ENCODE peak calls at places on chromosomes 11 and 22, in six cellular contexts. U, F, X, R, L and D are unnamed samples.

GRCh38 chr11:17014321-17014773 is at the start of gene PLEKHA7:
- DNase-seq in U (peak), F (peak), X (no peak), R (no peak), L (no peak), D (no peak)

GRCh38 chr22:38788417-38788816 is 5.5 kb downstream of the DNAL4 start:
- DNase-seq in U (no peak), F (peak), X (peak), R (no peak), L (no peak), D (no peak)

GRCh38 chr11:64364435-64364834 is 5.5 kb downstream of the RPS6KA4 start:
- DNase-seq in U (no peak), F (no peak), X (no peak), R (no peak), L (no peak), D (peak)

GRCh38 chr11:112620621-112621394 is 340.4 kb upstream of the NCAM1 start:
- DNase-seq in U (no peak), F (no peak), X (no peak), R (no peak), L (peak), D (peak)

GRCh38 chr11:19832166-19832750 is 119.6 kb downstream of the NAV2 start:
- DNase-seq in U (no peak), F (no peak), X (no peak), R (no peak), L (no peak), D (no peak)

GRCh38 chr11:78181155-78181554 is 7.3 kb downstream of the KCTD21 start:
- DNase-seq in U (no peak), F (no peak), X (no peak), R (no peak), L (no peak), D (peak)

GRCh38 chr22:38569972-38570840 is at the start of gene DMC1:
- DNase-seq in U (peak), F (peak), X (peak), R (peak), L (peak), D (peak)

GRCh38 chr11:83865636-83866461 is 579.7 kb upstream of the CCDC90B start:
- DNase-seq in U (no peak), F (no peak), X (no peak), R (no peak), L (no peak), D (no peak)

GRCh38 chr11:78230161-78230877 is 41.6 kb downstream of the USP35 start:
- DNase-seq in U (no peak), F (no peak), X (no peak), R (peak), L (no peak), D (no peak)

GRCh38 chr11:44010789-44011251 is 37.0 kb upstream of the ACCSL start:
- DNase-seq in U (no peak), F (no peak), X (no peak), R (no peak), L (no peak), D (no peak)

GRCh38 chr11:120125005-120125404 is 12.9 kb downstream of the TRIM29 start:
- DNase-seq in U (peak), F (peak), X (no peak), R (peak), L (no peak), D (peak)

GRCh38 chr22:38443675-38444521 is 11.1 kb downstream of the KCNJ4 start:
- DNase-seq in U (no peak), F (no peak), X (no peak), R (no peak), L (no peak), D (no peak)

GRCh38 chr11:112226062-112226921 is at the start of gene PTS:
- DNase-seq in U (peak), F (peak), X (peak), R (peak), L (peak), D (peak)

GRCh38 chr11:75852406-75853017 is 37.5 kb downstream of the UVRAG start:
- DNase-seq in U (no peak), F (no peak), X (no peak), R (no peak), L (no peak), D (no peak)

GRCh38 chr11:75853971-75854370 is 39.0 kb downstream of the UVRAG start:
- DNase-seq in U (no peak), F (no peak), X (no peak), R (no peak), L (no peak), D (no peak)

GRCh38 chr11:75850787-75851186 is 35.8 kb downstream of the UVRAG start:
- DNase-seq in U (no peak), F (no peak), X (peak), R (no peak), L (no peak), D (peak)

GRCh38 chr11:75849917-75850316 is 34.9 kb downstream of the UVRAG start:
- DNase-seq in U (no peak), F (peak), X (no peak), R (peak), L (no peak), D (no peak)

DNA sequence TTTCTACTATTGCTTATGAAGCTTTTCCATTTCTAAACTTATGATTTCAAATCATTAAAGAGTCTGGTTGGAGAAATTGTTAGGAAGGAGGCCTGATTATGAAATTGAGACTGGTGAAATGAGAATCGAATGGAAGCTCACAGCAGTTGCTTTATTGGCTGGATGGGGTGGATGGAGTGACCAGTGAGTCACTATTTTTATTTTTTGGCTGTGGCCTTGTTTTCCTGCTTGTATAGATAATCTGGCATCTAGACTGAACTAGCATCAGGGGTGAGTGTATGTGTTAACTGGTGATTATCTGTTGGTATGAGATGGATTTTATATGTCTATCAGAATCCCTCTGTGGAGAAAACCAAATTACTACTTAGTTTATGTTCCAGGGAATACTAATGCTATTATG is 36.2 kb downstream of the UVRAG start:
- DNase-seq in U (no peak), F (no peak), X (peak), R (no peak), L (no peak), D (no peak)
- TF ChIP-seq MYC in U (no peak), F (no peak), X (no peak), R (no peak), L (no peak), D (no peak)

GRCh38 chr11:35115688-35116030 is 23.3 kb upstream of the CD44 start:
- DNase-seq in U (no peak), F (no peak), X (no peak), R (no peak), L (no peak), D (peak)

GRCh38 chr11:35112056-35112845 is 26.7 kb upstream of the CD44 start:
- DNase-seq in U (no peak), F (no peak), X (no peak), R (no peak), L (no peak), D (no peak)

GRCh38 chr11:35114901-35115687 is 23.9 kb upstream of the CD44 start:
- DNase-seq in U (no peak), F (no peak), X (no peak), R (no peak), L (no peak), D (peak)

GRCh38 chr11:35111171-35112055 is 27.6 kb upstream of the CD44 start:
- DNase-seq in U (no peak), F (peak), X (peak), R (peak), L (no peak), D (peak)

DNA sequence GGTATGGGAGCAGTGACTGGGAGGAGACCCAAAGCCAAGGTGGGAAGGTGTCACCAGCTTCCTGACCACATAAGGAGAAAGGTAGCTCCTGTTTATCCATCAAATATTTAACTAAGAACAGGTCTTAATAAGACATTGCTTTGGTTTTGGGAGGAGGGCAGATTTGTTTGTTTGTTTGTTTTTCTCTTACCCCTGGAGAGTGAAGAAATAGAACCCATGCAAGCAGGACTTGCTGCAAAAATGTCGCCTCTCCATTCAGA is 26.2 kb upstream of the CD44 start:
- DNase-seq in U (no peak), F (no peak), X (no peak), R (no peak), L (no peak), D (no peak)
- H3K4me3 ChIP-seq in U (no peak), F (no peak), X (no peak), R (no peak), L (no peak), D (no peak)

DNA sequence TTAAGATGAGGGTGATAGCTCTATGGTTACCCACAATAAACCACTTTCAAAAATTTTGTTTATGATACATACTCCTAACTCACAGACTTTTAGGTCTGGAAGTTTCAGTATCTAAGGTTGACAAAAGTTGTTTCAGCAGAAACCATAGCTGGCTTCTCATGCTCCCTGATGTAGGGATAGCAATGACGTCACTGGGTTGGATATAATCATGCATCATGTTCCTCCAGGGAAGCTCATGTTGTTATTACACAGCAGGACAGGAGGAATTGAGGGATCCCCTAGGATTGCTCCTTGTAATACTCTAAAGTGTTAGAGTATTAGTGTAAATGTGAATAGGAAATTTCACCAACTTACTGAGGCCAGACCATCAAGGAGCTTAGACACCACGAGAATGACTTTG is 23.6 kb downstream of the APOL3 start:
- DNase-seq in U (no peak), F (no peak), X (no peak), R (no peak), L (no peak), D (no peak)
- TF ChIP-seq MYC in U (no peak), F (no peak), X (no peak), R (no peak), L (no peak), D (no peak)

GRCh38 chr11:93053864-93054263 is 84.4 kb downstream of the MTNR1B start:
- DNase-seq in U (no peak), F (no peak), X (no peak), R (no peak), L (no peak), D (no peak)

GRCh38 chr11:93049740-93050139 is 80.3 kb downstream of the MTNR1B start:
- DNase-seq in U (no peak), F (no peak), X (no peak), R (no peak), L (no peak), D (no peak)

GRCh38 chr11:93054279-93054678 is 84.8 kb downstream of the MTNR1B start:
- DNase-seq in U (no peak), F (peak), X (no peak), R (no peak), L (no peak), D (no peak)

GRCh38 chr11:93054881-93055280 is 85.4 kb downstream of the MTNR1B start:
- DNase-seq in U (peak), F (peak), X (peak), R (peak), L (no peak), D (peak)

DNA sequence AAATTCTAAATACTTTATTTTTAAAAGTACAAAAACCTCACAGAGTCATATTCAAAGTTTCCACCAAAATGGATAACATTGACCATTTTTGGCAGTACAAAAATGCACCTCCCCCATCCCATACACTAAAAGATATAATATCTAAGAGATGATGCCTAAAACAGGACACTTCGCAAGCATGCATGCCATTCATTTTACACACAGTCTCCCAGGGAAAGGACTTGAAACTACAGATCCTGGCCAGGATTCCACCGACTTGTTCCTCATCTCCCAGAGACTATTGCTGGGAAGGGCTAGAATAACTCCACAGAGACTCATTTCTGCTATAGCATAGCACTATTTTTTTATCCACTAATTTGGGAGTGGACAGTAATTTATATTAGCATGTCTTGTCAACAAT is 81.7 kb downstream of the MTNR1B start:
- DNase-seq in U (no peak), F (no peak), X (no peak), R (no peak), L (no peak), D (no peak)
- H3K4me3 ChIP-seq in U (no peak), F (no peak), X (no peak), R (no peak), L (no peak), D (no peak)

GRCh38 chr11:130161441-130161840 is 1.9 kb downstream of the ST14 start:
- DNase-seq in U (no peak), F (no peak), X (no peak), R (no peak), L (no peak), D (no peak)
- TF ChIP-seq MYC in U (no peak), F (no peak), X (no peak), R (no peak), L (no peak), D (no peak)

GRCh38 chr11:132943737-132944556 is 588.4 kb downstream of the OPCML start:
- DNase-seq in U (no peak), F (no peak), X (no peak), R (no peak), L (no peak), D (no peak)
- H3K4me3 ChIP-seq in U (no peak), F (no peak), X (no peak), R (no peak), L (no peak), D (no peak)

GRCh38 chr11:128036006-128036405 is 551.4 kb downstream of the ETS1 start:
- DNase-seq in U (no peak), F (no peak), X (no peak), R (no peak), L (no peak), D (no peak)
- TF ChIP-seq MYC in U (no peak), F (no peak), X (no peak), R (no peak), L (no peak), D (no peak)